ENCODE peak calls at places on chromosomes 3 and 15, in seven cellular contexts. One of them, this sample, is unnamed.

GRCh38 chr3:148648685-148649352 is 48.9 kb upstream of the AGTR1 start:
- DNase-seq in cardiac fibroblast: peak
- DNase-seq in stimulated activated CD4-positive, alpha-beta T cell treated with anti-CD3 and anti-CD28 coated beads, TNF-alpha, amount 100 ng/mL, for 1 hour: no peak
- DNase-seq in GM19239: no peak
- DNase-seq in T-helper 1 cell: no peak
- DNase-seq in left ventricle myocardium superior: no peak
- DNase-seq in uterus: no peak
- DNase-seq in this sample: no peak

GRCh38 chr3:104101736-104102135 is 1265.0 kb upstream of the ALCAM start:
- DNase-seq in cardiac fibroblast: no peak
- DNase-seq in stimulated activated CD4-positive, alpha-beta T cell treated with anti-CD3 and anti-CD28 coated beads, TNF-alpha, amount 100 ng/mL, for 1 hour: no peak
- DNase-seq in GM19239: no peak
- DNase-seq in T-helper 1 cell: no peak
- DNase-seq in left ventricle myocardium superior: no peak
- DNase-seq in uterus: no peak
- DNase-seq in this sample: no peak

GRCh38 chr3:105842943-105843342 is 25.9 kb downstream of the CBLB start:
- DNase-seq in cardiac fibroblast: no peak
- DNase-seq in stimulated activated CD4-positive, alpha-beta T cell treated with anti-CD3 and anti-CD28 coated beads, TNF-alpha, amount 100 ng/mL, for 1 hour: no peak
- DNase-seq in GM19239: no peak
- DNase-seq in T-helper 1 cell: no peak
- DNase-seq in left ventricle myocardium superior: no peak
- DNase-seq in uterus: no peak
- DNase-seq in this sample: no peak

GRCh38 chr3:141486735-141487418 is at the start of gene RASA2:
- DNase-seq in cardiac fibroblast: no peak
- DNase-seq in stimulated activated CD4-positive, alpha-beta T cell treated with anti-CD3 and anti-CD28 coated beads, TNF-alpha, amount 100 ng/mL, for 1 hour: no peak
- DNase-seq in GM19239: peak
- DNase-seq in T-helper 1 cell: peak
- DNase-seq in left ventricle myocardium superior: peak
- DNase-seq in uterus: peak
- DNase-seq in this sample: peak

GRCh38 chr3:191301017-191301416 is 28.2 kb upstream of the CCDC50 start:
- DNase-seq in cardiac fibroblast: no peak
- DNase-seq in stimulated activated CD4-positive, alpha-beta T cell treated with anti-CD3 and anti-CD28 coated beads, TNF-alpha, amount 100 ng/mL, for 1 hour: no peak
- DNase-seq in GM19239: peak
- DNase-seq in T-helper 1 cell: no peak
- DNase-seq in left ventricle myocardium superior: no peak
- DNase-seq in uterus: no peak
- DNase-seq in this sample: no peak

GRCh38 chr3:127706312-127706711 is 33.6 kb downstream of the ABTB1 start:
- DNase-seq in cardiac fibroblast: no peak
- DNase-seq in stimulated activated CD4-positive, alpha-beta T cell treated with anti-CD3 and anti-CD28 coated beads, TNF-alpha, amount 100 ng/mL, for 1 hour: no peak
- DNase-seq in GM19239: no peak
- DNase-seq in T-helper 1 cell: no peak
- DNase-seq in left ventricle myocardium superior: peak
- DNase-seq in uterus: no peak
- DNase-seq in this sample: peak

GRCh38 chr3:52311567-52312119 is 4.5 kb upstream of the DNAH1 start:
- DNase-seq in cardiac fibroblast: no peak
- DNase-seq in stimulated activated CD4-positive, alpha-beta T cell treated with anti-CD3 and anti-CD28 coated beads, TNF-alpha, amount 100 ng/mL, for 1 hour: no peak
- DNase-seq in GM19239: no peak
- DNase-seq in T-helper 1 cell: no peak
- DNase-seq in left ventricle myocardium superior: no peak
- DNase-seq in uterus: no peak
- DNase-seq in this sample: no peak

GRCh38 chr3:46943237-46944187 is 33.0 kb downstream of the CCDC12 start:
- DNase-seq in cardiac fibroblast: peak
- DNase-seq in stimulated activated CD4-positive, alpha-beta T cell treated with anti-CD3 and anti-CD28 coated beads, TNF-alpha, amount 100 ng/mL, for 1 hour: no peak
- DNase-seq in GM19239: no peak
- DNase-seq in T-helper 1 cell: no peak
- DNase-seq in left ventricle myocardium superior: no peak
- DNase-seq in uterus: no peak
- DNase-seq in this sample: no peak

GRCh38 chr3:48011771-48012170 is 4.4 kb downstream of the MAP4 start:
- DNase-seq in cardiac fibroblast: no peak
- DNase-seq in stimulated activated CD4-positive, alpha-beta T cell treated with anti-CD3 and anti-CD28 coated beads, TNF-alpha, amount 100 ng/mL, for 1 hour: no peak
- DNase-seq in GM19239: no peak
- DNase-seq in T-helper 1 cell: no peak
- DNase-seq in left ventricle myocardium superior: no peak
- DNase-seq in uterus: no peak
- DNase-seq in this sample: no peak

GRCh38 chr3:193391902-193392301 is 13.3 kb upstream of the ATP13A5 start:
- DNase-seq in cardiac fibroblast: no peak
- DNase-seq in stimulated activated CD4-positive, alpha-beta T cell treated with anti-CD3 and anti-CD28 coated beads, TNF-alpha, amount 100 ng/mL, for 1 hour: no peak
- DNase-seq in GM19239: no peak
- DNase-seq in T-helper 1 cell: no peak
- DNase-seq in left ventricle myocardium superior: no peak
- DNase-seq in uterus: no peak
- DNase-seq in this sample: no peak

GRCh38 chr3:183775781-183776180 is 49.6 kb downstream of the MAP6D1 start:
- DNase-seq in cardiac fibroblast: no peak
- DNase-seq in stimulated activated CD4-positive, alpha-beta T cell treated with anti-CD3 and anti-CD28 coated beads, TNF-alpha, amount 100 ng/mL, for 1 hour: no peak
- DNase-seq in GM19239: no peak
- DNase-seq in T-helper 1 cell: no peak
- DNase-seq in left ventricle myocardium superior: peak
- DNase-seq in uterus: peak
- DNase-seq in this sample: peak

GRCh38 chr15:40992825-40993224 is 39.6 kb downstream of the CHAC1 start:
- DNase-seq in cardiac fibroblast: no peak
- DNase-seq in stimulated activated CD4-positive, alpha-beta T cell treated with anti-CD3 and anti-CD28 coated beads, TNF-alpha, amount 100 ng/mL, for 1 hour: no peak
- DNase-seq in GM19239: no peak
- DNase-seq in T-helper 1 cell: no peak
- DNase-seq in left ventricle myocardium superior: no peak
- DNase-seq in uterus: no peak
- DNase-seq in this sample: no peak

GRCh38 chr3:50436063-50436674 is 67.3 kb downstream of the CACNA2D2 start:
- DNase-seq in cardiac fibroblast: peak
- DNase-seq in stimulated activated CD4-positive, alpha-beta T cell treated with anti-CD3 and anti-CD28 coated beads, TNF-alpha, amount 100 ng/mL, for 1 hour: peak
- DNase-seq in GM19239: peak
- DNase-seq in T-helper 1 cell: peak
- DNase-seq in left ventricle myocardium superior: peak
- DNase-seq in uterus: peak
- DNase-seq in this sample: peak

GRCh38 chr3:184193991-184194539 is 8.1 kb downstream of the ABCF3 start:
- DNase-seq in cardiac fibroblast: no peak
- DNase-seq in stimulated activated CD4-positive, alpha-beta T cell treated with anti-CD3 and anti-CD28 coated beads, TNF-alpha, amount 100 ng/mL, for 1 hour: no peak
- DNase-seq in GM19239: no peak
- DNase-seq in T-helper 1 cell: no peak
- DNase-seq in left ventricle myocardium superior: no peak
- DNase-seq in uterus: no peak
- DNase-seq in this sample: no peak

GRCh38 chr3:85355572-85355971 is 396.8 kb downstream of the CADM2 start:
- DNase-seq in cardiac fibroblast: no peak
- DNase-seq in stimulated activated CD4-positive, alpha-beta T cell treated with anti-CD3 and anti-CD28 coated beads, TNF-alpha, amount 100 ng/mL, for 1 hour: no peak
- DNase-seq in GM19239: no peak
- DNase-seq in T-helper 1 cell: no peak
- DNase-seq in left ventricle myocardium superior: no peak
- DNase-seq in uterus: no peak
- DNase-seq in this sample: no peak

GRCh38 chr3:101128786-101129185 is 135.6 kb upstream of the ABI3BP start:
- DNase-seq in cardiac fibroblast: no peak
- DNase-seq in stimulated activated CD4-positive, alpha-beta T cell treated with anti-CD3 and anti-CD28 coated beads, TNF-alpha, amount 100 ng/mL, for 1 hour: no peak
- DNase-seq in GM19239: no peak
- DNase-seq in T-helper 1 cell: no peak
- DNase-seq in left ventricle myocardium superior: no peak
- DNase-seq in uterus: no peak
- DNase-seq in this sample: no peak

GRCh38 chr3:99999541-99999940 is 114.8 kb downstream of the FILIP1L start:
- DNase-seq in cardiac fibroblast: peak
- DNase-seq in stimulated activated CD4-positive, alpha-beta T cell treated with anti-CD3 and anti-CD28 coated beads, TNF-alpha, amount 100 ng/mL, for 1 hour: no peak
- DNase-seq in GM19239: no peak
- DNase-seq in T-helper 1 cell: no peak
- DNase-seq in left ventricle myocardium superior: no peak
- DNase-seq in uterus: no peak
- DNase-seq in this sample: no peak

GRCh38 chr15:84681822-84682221 is 23.8 kb upstream of the NMB start:
- DNase-seq in cardiac fibroblast: peak
- DNase-seq in stimulated activated CD4-positive, alpha-beta T cell treated with anti-CD3 and anti-CD28 coated beads, TNF-alpha, amount 100 ng/mL, for 1 hour: no peak
- DNase-seq in GM19239: no peak
- DNase-seq in T-helper 1 cell: peak
- DNase-seq in left ventricle myocardium superior: no peak
- DNase-seq in uterus: no peak
- DNase-seq in this sample: no peak

This sample was measured in right cardiac atrium.